ENCODE peak calls at places on chromosomes 1 and 21, in four cellular contexts. A, D, L and Z are unnamed samples.

GRCh38 chr1:217780993-217781392 is 149.8 kb downstream of the SPATA17 start:
- DNase-seq in A (no peak), D (no peak), L (no peak), Z (no peak)

GRCh38 chr21:32772281-32773047 is 909 bp upstream of the PAXBP1 start:
- DNase-seq in A (no peak), D (peak), L (peak), Z (peak)

GRCh38 chr1:183477986-183478781 is 5.9 kb downstream of the SMG7 start:
- DNase-seq in A (no peak), D (no peak), L (no peak), Z (no peak)

GRCh38 chr1:24898909-24899439 is 31.1 kb downstream of the RUNX3 start:
- DNase-seq in A (no peak), D (no peak), L (no peak), Z (no peak)

GRCh38 chr1:227547604-227548397 is 15.6 kb upstream of the ZNF678 start:
- DNase-seq in A (no peak), D (no peak), L (no peak), Z (peak)

GRCh38 chr1:89198500-89199072 is at the start of gene GBP4:
- DNase-seq in A (peak), D (peak), L (peak), Z (no peak)

GRCh38 chr1:12157366-12158231 is 9.2 kb upstream of the TNFRSF1B start:
- DNase-seq in A (no peak), D (no peak), L (no peak), Z (no peak)

GRCh38 chr21:42746593-42747266 is 93.3 kb downstream of the PDE9A start:
- DNase-seq in A (peak), D (no peak), L (no peak), Z (no peak)

GRCh38 chr1:170214980-170215910 is 69.5 kb downstream of the NTMT2 start:
- DNase-seq in A (no peak), D (no peak), L (no peak), Z (no peak)

GRCh38 chr1:39139723-39140360 is 64.7 kb upstream of the MACF1 start:
- DNase-seq in A (no peak), D (no peak), L (no peak), Z (no peak)

GRCh38 chr1:216462061-216462775 is 39.0 kb upstream of the USH2A start:
- DNase-seq in A (no peak), D (no peak), L (no peak), Z (no peak)

GRCh38 chr1:10779201-10779600 is 17.2 kb downstream of the CASZ1 start:
- DNase-seq in A (peak), D (no peak), L (no peak), Z (no peak)

GRCh38 chr21:38938343-38938742 is 132.6 kb downstream of the ETS2 start:
- DNase-seq in A (no peak), D (peak), L (peak), Z (no peak)

GRCh38 chr21:31173881-31174555 is 135.7 kb upstream of the KRTAP19-8 start:
- DNase-seq in A (no peak), D (no peak), L (peak), Z (no peak)

GRCh38 chr1:31765516-31765915 is 1.4 kb upstream of the ADGRB2 start:
- DNase-seq in A (no peak), D (no peak), L (no peak), Z (peak)

GRCh38 chr1:31762726-31763670 is 1.1 kb downstream of the ADGRB2 start:
- DNase-seq in A (peak), D (peak), L (peak), Z (peak)

GRCh38 chr1:31764307-31765040 is at the start of gene ADGRB2:
- DNase-seq in A (no peak), D (peak), L (peak), Z (peak)

GRCh38 chr1:31763671-31764306 is 351 bp downstream of the ADGRB2 start:
- DNase-seq in A (no peak), D (peak), L (no peak), Z (no peak)

GRCh38 chr1:31765041-31765467 is 914 bp upstream of the ADGRB2 start:
- DNase-seq in A (no peak), D (peak), L (peak), Z (peak)
- TF ChIP-seq CTCF in A (no peak), D (peak), L (peak), Z (peak)

GRCh38 chr1:154867841-154868610 is 2.1 kb downstream of the KCNN3 start:
- DNase-seq in A (peak), D (peak), L (no peak), Z (peak)
- H3K4me3 ChIP-seq in A (peak), D (peak), L (no peak), Z (peak)

DNA sequence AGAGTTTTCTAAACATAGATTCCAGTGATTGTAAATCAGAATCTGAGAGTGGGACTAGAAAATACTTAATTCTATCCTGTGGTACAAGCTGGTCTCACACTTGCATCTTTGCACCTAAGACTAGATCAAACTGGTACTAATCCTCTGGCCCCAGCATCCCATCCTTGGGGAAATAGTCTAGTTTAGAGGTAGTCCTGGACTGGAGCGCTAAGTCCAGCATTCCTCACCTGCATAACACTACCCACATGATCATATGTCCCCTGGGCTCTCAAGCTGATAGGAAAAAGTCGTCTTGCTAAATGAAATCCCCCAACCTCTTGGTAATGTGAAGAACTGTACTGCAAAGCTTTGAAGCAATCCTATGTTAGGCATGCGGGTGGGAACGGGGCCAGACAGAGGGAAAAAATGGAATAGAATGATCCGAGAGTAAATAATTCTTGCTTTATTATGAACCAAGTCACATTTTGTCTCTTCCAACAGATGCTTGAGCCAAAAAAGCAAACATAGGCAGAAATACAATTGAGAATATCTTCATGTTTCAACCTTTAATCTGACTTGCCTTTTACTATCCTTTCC is 4.8 kb downstream of the COX20 start:
- DNase-seq in A (no peak), D (no peak), L (no peak), Z (no peak)
- TF ChIP-seq CTCF in A (no peak), D (no peak), L (no peak), Z (no peak)

GRCh38 chr1:23539698-23540266 is 8.7 kb upstream of the E2F2 start:
- DNase-seq in A (peak), D (peak), L (peak), Z (peak)
- H3K4me3 ChIP-seq in A (peak), D (no peak), L (no peak), Z (no peak)

GRCh38 chr1:160781129-160781808 is 14.7 kb upstream of the LY9 start:
- DNase-seq in A (no peak), D (no peak), L (no peak), Z (no peak)

GRCh38 chr1:160777486-160778089 is 18.4 kb upstream of the LY9 start:
- DNase-seq in A (no peak), D (peak), L (peak), Z (peak)

GRCh38 chr1:160778976-160779375 is 17.0 kb upstream of the LY9 start:
- DNase-seq in A (no peak), D (no peak), L (no peak), Z (no peak)

GRCh38 chr1:160780398-160780755 is 15.6 kb upstream of the LY9 start:
- DNase-seq in A (no peak), D (no peak), L (no peak), Z (no peak)

GRCh38 chr1:160779662-160780397 is 16.1 kb upstream of the LY9 start:
- DNase-seq in A (no peak), D (peak), L (no peak), Z (peak)
- TF ChIP-seq CTCF in A (peak), D (peak), L (peak), Z (peak)

GRCh38 chr21:43916691-43917514 is 51.9 kb downstream of the AGPAT3 start:
- DNase-seq in A (peak), D (no peak), L (no peak), Z (no peak)
- H3K4me3 ChIP-seq in A (peak), D (no peak), L (no peak), Z (no peak)